ENCODE peak calls at places on chromosomes 4 and X, in nine cellular contexts. One of them, this sample, is unnamed. For H3K4me1, the result is how much of the 10 kb centered on the place peaks cover.

GRCh38 chrX:81259714-81260395 is 58.0 kb downstream of the SH3BGRL start:
- DNase-seq in right atrium auricular region: no peak
- DNase-seq in tibial artery: no peak
- DNase-seq in MM.1S: no peak
- DNase-seq in uterus: no peak
- DNase-seq in transverse colon: no peak
- DNase-seq in A549: no peak
- DNase-seq in small intestine: no peak
- DNase-seq in psoas muscle: no peak
- DNase-seq in this sample: no peak

GRCh38 chr4:100299019-100299418 is 108.8 kb upstream of the DDIT4L start:
- DNase-seq in uterus: peak
- DNase-seq in right atrium auricular region: no peak
- DNase-seq in transverse colon: no peak
- DNase-seq in tibial artery: peak
- DNase-seq in A549: peak
- DNase-seq in MM.1S: no peak
- DNase-seq in psoas muscle: no peak
- DNase-seq in small intestine: no peak
- DNase-seq in this sample: no peak

GRCh38 chr4:145891958-145892357 is 46.7 kb downstream of the ZNF827 start:
- DNase-seq in right atrium auricular region: no peak
- DNase-seq in MM.1S: no peak
- DNase-seq in tibial artery: no peak
- DNase-seq in uterus: no peak
- DNase-seq in small intestine: no peak
- DNase-seq in psoas muscle: no peak
- DNase-seq in A549: no peak
- DNase-seq in transverse colon: no peak
- DNase-seq in this sample: no peak

GRCh38 chr4:6272863-6273660 is 3.4 kb downstream of the WFS1 start:
- DNase-seq in tibial artery: no peak
- DNase-seq in transverse colon: no peak
- DNase-seq in A549: peak
- DNase-seq in MM.1S: no peak
- DNase-seq in right atrium auricular region: no peak
- DNase-seq in small intestine: no peak
- DNase-seq in uterus: peak
- DNase-seq in psoas muscle: peak
- DNase-seq in this sample: no peak

GRCh38 chr4:103786014-103786413 is 66.2 kb upstream of the TACR3 start:
- DNase-seq in A549: peak
- DNase-seq in MM.1S: peak
- DNase-seq in small intestine: no peak
- DNase-seq in transverse colon: no peak
- DNase-seq in tibial artery: no peak
- DNase-seq in uterus: no peak
- DNase-seq in psoas muscle: no peak
- DNase-seq in right atrium auricular region: no peak
- DNase-seq in this sample: no peak

GRCh38 chrX:112058255-112058654 is 24.3 kb downstream of the TRPC5 start:
- DNase-seq in small intestine: no peak
- DNase-seq in psoas muscle: no peak
- DNase-seq in A549: no peak
- DNase-seq in MM.1S: no peak
- DNase-seq in uterus: no peak
- DNase-seq in right atrium auricular region: no peak
- DNase-seq in transverse colon: no peak
- DNase-seq in tibial artery: no peak
- DNase-seq in this sample: no peak

GRCh38 chr4:152063301-152064235 is 302.8 kb upstream of the GATB start:
- DNase-seq in MM.1S: no peak
- DNase-seq in right atrium auricular region: no peak
- DNase-seq in transverse colon: peak
- DNase-seq in uterus: no peak
- DNase-seq in A549: no peak
- DNase-seq in small intestine: peak
- DNase-seq in tibial artery: no peak
- DNase-seq in psoas muscle: peak
- DNase-seq in this sample: peak

GRCh38 chrX:25226151-25226550 is 210.4 kb upstream of the ARX start:
- DNase-seq in A549: no peak
- DNase-seq in MM.1S: no peak
- DNase-seq in right atrium auricular region: no peak
- DNase-seq in tibial artery: no peak
- DNase-seq in psoas muscle: no peak
- DNase-seq in transverse colon: no peak
- DNase-seq in uterus: no peak
- DNase-seq in small intestine: no peak
- DNase-seq in this sample: no peak

GRCh38 chr4:24423670-24424069 is 160.7 kb downstream of the DHX15 start:
- DNase-seq in psoas muscle: no peak
- DNase-seq in tibial artery: no peak
- DNase-seq in right atrium auricular region: no peak
- DNase-seq in A549: no peak
- DNase-seq in uterus: no peak
- DNase-seq in small intestine: no peak
- DNase-seq in MM.1S: no peak
- DNase-seq in transverse colon: no peak
- DNase-seq in this sample: no peak

GRCh38 chr4:128275351-128275750 is 12.3 kb downstream of the PGRMC2 start:
- DNase-seq in MM.1S: no peak
- DNase-seq in right atrium auricular region: no peak
- DNase-seq in psoas muscle: no peak
- DNase-seq in small intestine: no peak
- DNase-seq in A549: peak
- DNase-seq in transverse colon: no peak
- DNase-seq in tibial artery: no peak
- DNase-seq in uterus: no peak
- DNase-seq in this sample: no peak

GRCh38 chr4:133152330-133152791 is 3.3 kb downstream of the PCDH10 start:
- DNase-seq in small intestine: no peak
- DNase-seq in psoas muscle: no peak
- DNase-seq in uterus: no peak
- DNase-seq in tibial artery: no peak
- DNase-seq in transverse colon: no peak
- DNase-seq in A549: no peak
- DNase-seq in MM.1S: no peak
- DNase-seq in right atrium auricular region: no peak
- DNase-seq in this sample: no peak

GRCh38 chr4:133150643-133151300 is 1.7 kb downstream of the PCDH10 start:
- DNase-seq in MM.1S: no peak
- DNase-seq in small intestine: no peak
- DNase-seq in tibial artery: no peak
- DNase-seq in A549: peak
- DNase-seq in psoas muscle: peak
- DNase-seq in transverse colon: no peak
- DNase-seq in right atrium auricular region: no peak
- DNase-seq in uterus: no peak
- DNase-seq in this sample: no peak

GRCh38 chr4:133151301-133151680 is 2.2 kb downstream of the PCDH10 start:
- DNase-seq in MM.1S: no peak
- DNase-seq in psoas muscle: peak
- DNase-seq in small intestine: no peak
- DNase-seq in transverse colon: no peak
- DNase-seq in A549: peak
- DNase-seq in uterus: no peak
- DNase-seq in right atrium auricular region: no peak
- DNase-seq in tibial artery: no peak
- DNase-seq in this sample: no peak

GRCh38 chr4:133152801-133153526 is 3.9 kb downstream of the PCDH10 start:
- DNase-seq in right atrium auricular region: no peak
- DNase-seq in psoas muscle: no peak
- DNase-seq in A549: no peak
- DNase-seq in small intestine: no peak
- DNase-seq in tibial artery: no peak
- DNase-seq in uterus: no peak
- DNase-seq in MM.1S: no peak
- DNase-seq in transverse colon: no peak
- DNase-seq in this sample: no peak

DNA sequence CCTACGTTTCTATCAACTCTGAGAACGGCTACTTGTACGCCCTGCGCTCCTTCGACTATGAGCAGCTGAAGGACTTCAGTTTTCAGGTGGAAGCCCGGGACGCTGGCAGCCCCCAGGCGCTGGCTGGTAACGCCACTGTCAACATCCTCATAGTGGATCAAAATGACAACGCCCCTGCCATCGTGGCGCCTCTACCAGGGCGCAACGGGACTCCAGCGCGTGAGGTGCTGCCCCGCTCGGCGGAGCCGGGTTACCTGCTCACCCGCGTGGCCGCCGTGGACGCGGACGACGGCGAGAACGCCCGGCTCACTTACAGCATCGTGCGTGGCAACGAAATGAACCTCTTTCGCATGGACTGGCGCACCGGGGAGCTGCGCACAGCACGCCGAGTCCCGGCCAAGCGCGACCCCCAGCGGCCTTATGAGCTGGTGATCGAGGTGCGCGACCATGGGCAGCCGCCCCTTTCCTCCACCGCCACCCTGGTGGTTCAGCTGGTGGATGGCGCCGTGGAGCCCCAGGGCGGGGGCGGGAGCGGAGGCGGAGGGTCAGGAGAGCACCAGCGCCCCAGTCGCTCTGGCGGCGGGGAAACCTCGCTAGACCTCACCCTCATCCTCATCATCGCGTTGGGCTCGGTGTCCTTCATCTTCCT is 2.7 kb downstream of the PCDH10 start:
- DNase-seq in transverse colon: no peak
- DNase-seq in MM.1S: no peak
- DNase-seq in small intestine: no peak
- DNase-seq in right atrium auricular region: no peak
- DNase-seq in A549: peak
- DNase-seq in uterus: no peak
- DNase-seq in tibial artery: no peak
- DNase-seq in psoas muscle: peak
- DNase-seq in this sample: no peak
- H3K4me1 ChIP-seq in transverse colon: under half
- H3K4me1 ChIP-seq in MM.1S: under half
- H3K4me1 ChIP-seq in small intestine: under half
- H3K4me1 ChIP-seq in right atrium auricular region: under half
- H3K4me1 ChIP-seq in A549: under half
- H3K4me1 ChIP-seq in uterus: under half
- H3K4me1 ChIP-seq in tibial artery: under half
- H3K4me1 ChIP-seq in psoas muscle: under half
- H3K4me1 ChIP-seq in this sample: half or more

DNA sequence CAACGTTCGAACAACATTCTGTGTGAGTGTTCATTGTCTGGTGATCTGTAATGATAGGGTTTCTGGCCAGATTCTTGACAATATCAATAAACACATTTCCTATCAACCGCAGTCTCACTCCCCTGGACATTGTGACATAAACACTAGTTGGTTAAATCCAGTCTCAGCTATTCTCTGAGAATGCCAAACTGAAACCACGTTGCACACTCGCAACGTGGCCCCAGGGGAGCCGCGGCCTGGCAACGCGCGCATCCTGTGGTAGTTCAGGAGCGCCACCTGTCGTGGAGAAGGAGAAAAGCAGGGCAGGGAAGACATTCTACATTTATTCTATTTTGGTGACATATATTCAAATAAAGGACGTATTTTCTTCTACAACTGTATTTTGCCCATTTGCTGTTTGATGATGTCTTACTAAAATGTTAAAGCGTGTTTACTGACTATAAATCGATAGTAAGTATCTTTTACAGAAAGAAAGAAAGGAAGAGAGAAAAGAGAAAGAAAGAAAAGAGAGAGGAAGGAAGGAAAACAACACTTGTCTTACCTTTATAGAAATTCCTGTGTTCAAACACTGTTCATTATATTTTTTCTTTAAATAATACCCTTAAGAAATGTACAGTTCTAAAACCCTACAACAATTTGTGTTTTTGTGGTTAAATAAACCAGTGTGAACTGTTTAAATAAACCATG is 738.3 kb upstream of the FRG1 start:
- DNase-seq in small intestine: peak
- DNase-seq in A549: peak
- DNase-seq in MM.1S: peak
- DNase-seq in right atrium auricular region: peak
- DNase-seq in uterus: no peak
- DNase-seq in tibial artery: peak
- DNase-seq in psoas muscle: peak
- DNase-seq in transverse colon: peak
- DNase-seq in this sample: peak
- H3K4me3 ChIP-seq in small intestine: no peak
- H3K4me3 ChIP-seq in A549: no peak
- H3K4me3 ChIP-seq in MM.1S: peak
- H3K4me3 ChIP-seq in right atrium auricular region: no peak
- H3K4me3 ChIP-seq in uterus: no peak
- H3K4me3 ChIP-seq in tibial artery: peak
- H3K4me3 ChIP-seq in psoas muscle: peak
- H3K4me3 ChIP-seq in transverse colon: no peak
- H3K4me3 ChIP-seq in this sample: no peak

GRCh38 chrX:40151211-40152172 is 53.7 kb upstream of the BCOR start:
- DNase-seq in right atrium auricular region: no peak
- DNase-seq in MM.1S: no peak
- DNase-seq in tibial artery: no peak
- DNase-seq in psoas muscle: peak
- DNase-seq in small intestine: no peak
- DNase-seq in A549: no peak
- DNase-seq in transverse colon: no peak
- DNase-seq in uterus: no peak
- DNase-seq in this sample: peak

GRCh38 chrX:40152706-40153334 is 55.1 kb upstream of the BCOR start:
- DNase-seq in psoas muscle: peak
- DNase-seq in MM.1S: no peak
- DNase-seq in transverse colon: peak
- DNase-seq in right atrium auricular region: no peak
- DNase-seq in tibial artery: no peak
- DNase-seq in uterus: no peak
- DNase-seq in A549: peak
- DNase-seq in small intestine: no peak
- DNase-seq in this sample: peak

GRCh38 chrX:40150503-40150902 is 52.7 kb upstream of the BCOR start:
- DNase-seq in transverse colon: no peak
- DNase-seq in psoas muscle: no peak
- DNase-seq in right atrium auricular region: no peak
- DNase-seq in tibial artery: no peak
- DNase-seq in A549: no peak
- DNase-seq in uterus: no peak
- DNase-seq in MM.1S: no peak
- DNase-seq in small intestine: no peak
- DNase-seq in this sample: no peak

GRCh38 chrX:40153335-40154221 is 55.8 kb upstream of the BCOR start:
- DNase-seq in small intestine: no peak
- DNase-seq in tibial artery: no peak
- DNase-seq in psoas muscle: peak
- DNase-seq in MM.1S: peak
- DNase-seq in A549: peak
- DNase-seq in right atrium auricular region: no peak
- DNase-seq in transverse colon: peak
- DNase-seq in uterus: no peak
- DNase-seq in this sample: peak

GRCh38 chrX:40152173-40152705 is 54.5 kb upstream of the BCOR start:
- DNase-seq in tibial artery: no peak
- DNase-seq in A549: no peak
- DNase-seq in transverse colon: peak
- DNase-seq in uterus: no peak
- DNase-seq in MM.1S: no peak
- DNase-seq in small intestine: no peak
- DNase-seq in right atrium auricular region: no peak
- DNase-seq in psoas muscle: peak
- DNase-seq in this sample: no peak
- H3K4me1 ChIP-seq in tibial artery: under half
- H3K4me1 ChIP-seq in A549: under half
- H3K4me1 ChIP-seq in transverse colon: under half
- H3K4me1 ChIP-seq in uterus: under half
- H3K4me1 ChIP-seq in MM.1S: under half
- H3K4me1 ChIP-seq in small intestine: under half
- H3K4me1 ChIP-seq in right atrium auricular region: under half
- H3K4me1 ChIP-seq in psoas muscle: under half
- H3K4me1 ChIP-seq in this sample: under half

GRCh38 chr4:185744946-185745345 is 67.0 kb downstream of the SORBS2 start:
- DNase-seq in transverse colon: no peak
- DNase-seq in right atrium auricular region: peak
- DNase-seq in MM.1S: no peak
- DNase-seq in uterus: no peak
- DNase-seq in small intestine: no peak
- DNase-seq in tibial artery: no peak
- DNase-seq in A549: no peak
- DNase-seq in psoas muscle: no peak
- DNase-seq in this sample: no peak
- H3K4me3 ChIP-seq in transverse colon: no peak
- H3K4me3 ChIP-seq in right atrium auricular region: no peak
- H3K4me3 ChIP-seq in MM.1S: no peak
- H3K4me3 ChIP-seq in uterus: no peak
- H3K4me3 ChIP-seq in small intestine: no peak
- H3K4me3 ChIP-seq in tibial artery: no peak
- H3K4me3 ChIP-seq in A549: no peak
- H3K4me3 ChIP-seq in psoas muscle: no peak
- H3K4me3 ChIP-seq in this sample: no peak